ENCODE peak calls at places on chromosomes 2 and 18, in four cellular contexts. Y is neuronal stem cell, A is neural progenitor cell, T is astrocyte. B is an unnamed sample.
A peak's percentile ranks its signal among the peaks of the same experiment; 100 is the strongest.

GRCh38 chr2:15561574-15562344 is 625 bp upstream of the NBAS start:
- DNase-seq in Y (no peak), A (peak; percentile 47), T (peak; percentile 80), B (no peak)

GRCh38 chr2:20067992-20068727 is 16.7 kb upstream of the LAPTM4A start:
- DNase-seq in Y (no peak), A (no peak), T (peak; percentile 96), B (no peak)

GRCh38 chr18:10153924-10154635 is 240.3 kb downstream of the VAPA start:
- DNase-seq in Y (no peak), A (no peak), T (no peak), B (no peak)

GRCh38 chr2:148616696-148617095 is 27.9 kb upstream of the EPC2 start:
- DNase-seq in Y (no peak), A (no peak), T (no peak), B (no peak)

GRCh38 chr18:75106746-75107145 is 102.2 kb downstream of the PTGR3 start:
- DNase-seq in Y (no peak), A (no peak), T (no peak), B (no peak)

GRCh38 chr2:213227458-213227857 is 56.8 kb upstream of the SPAG16 start:
- DNase-seq in Y (no peak), A (no peak), T (peak; percentile 14), B (no peak)

GRCh38 chr2:168853471-168853870 is 36.8 kb downstream of the SPC25 start:
- DNase-seq in Y (no peak), A (no peak), T (no peak), B (no peak)

GRCh38 chr18:75276813-75277628 is 66.4 kb downstream of the TSHZ1 start:
- DNase-seq in Y (no peak), A (no peak), T (peak; percentile 76), B (no peak)

GRCh38 chr2:96527052-96527964 is 9.2 kb upstream of the ARID5A start:
- DNase-seq in Y (peak; percentile 23), A (peak; percentile 76), T (no peak), B (no peak)

GRCh38 chr2:240605867-240606743 is 19.2 kb upstream of the GPR35 start:
- DNase-seq in Y (no peak), A (no peak), T (no peak), B (no peak)

GRCh38 chr2:54371461-54372065 is 84.6 kb upstream of the SPTBN1 start:
- DNase-seq in Y (no peak), A (no peak), T (no peak), B (no peak)

GRCh38 chr2:63893163-63893562 is 51.5 kb downstream of the UGP2 start:
- DNase-seq in Y (no peak), A (no peak), T (no peak), B (no peak)

GRCh38 chr2:187266147-187266546 is 181.9 kb downstream of the CALCRL start:
- DNase-seq in Y (no peak), A (no peak), T (no peak), B (no peak)

GRCh38 chr2:112867701-112868631 is 31.4 kb upstream of the IL1B start:
- DNase-seq in Y (no peak), A (no peak), T (no peak), B (no peak)

GRCh38 chr2:71937401-71937800 is 210.3 kb downstream of the CYP26B1 start:
- DNase-seq in Y (no peak), A (no peak), T (peak; percentile 34), B (no peak)

GRCh38 chr18:9810994-9811393 is 74.8 kb upstream of the TXNDC2 start:
- DNase-seq in Y (no peak), A (peak; percentile 41), T (no peak), B (no peak)

GRCh38 chr2:192194065-192194865 is 468 bp downstream of the TMEFF2 start:
- DNase-seq in Y (peak; percentile 14), A (no peak), T (peak; percentile 22), B (no peak)

GRCh38 chr2:30802611-30803010 is 4.6 kb downstream of the CAPN13 start:
- DNase-seq in Y (no peak), A (no peak), T (no peak), B (no peak)
- H3K9ac ChIP-seq in Y (no peak overlapping the region), A (no peak overlapping the region), T (no peak overlapping the region), B (no peak overlapping the region)

GRCh38 chr18:5058768-5059539 is 138.1 kb downstream of the AKAIN1 start:
- DNase-seq in Y (no peak), A (no peak), T (no peak), B (no peak)

GRCh38 chr18:5064846-5065245 is 132.2 kb downstream of the AKAIN1 start:
- DNase-seq in Y (no peak), A (no peak), T (no peak), B (peak; percentile 59)

GRCh38 chr18:5060543-5060942 is 136.5 kb downstream of the AKAIN1 start:
- DNase-seq in Y (no peak), A (no peak), T (no peak), B (no peak)

GRCh38 chr18:5059540-5060032 is 137.5 kb downstream of the AKAIN1 start:
- DNase-seq in Y (no peak), A (no peak), T (no peak), B (no peak)

GRCh38 chr18:5061785-5062184 is 135.3 kb downstream of the AKAIN1 start:
- DNase-seq in Y (no peak), A (no peak), T (no peak), B (no peak)
- H3K9ac ChIP-seq in Y (no peak overlapping the region), A (no peak overlapping the region), T (no peak overlapping the region), B (no peak overlapping the region)

GRCh38 chr2:9166579-9167392 is 39.8 kb upstream of the ASAP2 start:
- DNase-seq in Y (no peak), A (no peak), T (no peak), B (no peak)
- H3K9ac ChIP-seq in Y (no peak overlapping the region), A (no peak overlapping the region), T (no peak overlapping the region), B (no peak overlapping the region)

DNA sequence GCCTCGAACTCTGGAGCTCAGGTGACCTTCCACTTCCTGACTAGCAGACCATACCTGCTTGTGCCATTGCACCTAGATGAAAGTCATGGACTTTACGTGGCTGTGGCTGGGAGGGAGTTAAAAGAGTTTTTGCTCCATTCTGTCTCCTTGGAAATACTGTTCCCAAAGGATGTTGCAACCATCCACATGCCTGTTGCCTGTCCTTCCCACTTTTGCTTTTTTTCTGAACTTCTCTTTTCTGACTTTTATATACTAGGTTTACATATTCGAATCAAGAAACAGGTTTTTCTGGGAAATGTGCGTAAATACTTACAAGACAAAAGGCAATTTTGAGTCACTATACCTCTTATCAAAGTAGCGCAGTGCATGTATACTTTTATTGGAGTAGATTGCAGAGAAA is 244.8 kb downstream of the PRKCE start:
- DNase-seq in Y (no peak), A (no peak), T (no peak), B (no peak)
- H3K9ac ChIP-seq in Y (no peak overlapping the region), A (no peak overlapping the region), T (no peak overlapping the region), B (no peak overlapping the region)

GRCh38 chr2:201073071-201073470 is 1.3 kb downstream of the NDUFB3 start:
- DNase-seq in Y (no peak), A (no peak), T (no peak), B (no peak)
- H3K9ac ChIP-seq in Y (no peak overlapping the region), A (no peak overlapping the region), T (no peak overlapping the region), B (peak overlapping the region; percentile 96)

DNA sequence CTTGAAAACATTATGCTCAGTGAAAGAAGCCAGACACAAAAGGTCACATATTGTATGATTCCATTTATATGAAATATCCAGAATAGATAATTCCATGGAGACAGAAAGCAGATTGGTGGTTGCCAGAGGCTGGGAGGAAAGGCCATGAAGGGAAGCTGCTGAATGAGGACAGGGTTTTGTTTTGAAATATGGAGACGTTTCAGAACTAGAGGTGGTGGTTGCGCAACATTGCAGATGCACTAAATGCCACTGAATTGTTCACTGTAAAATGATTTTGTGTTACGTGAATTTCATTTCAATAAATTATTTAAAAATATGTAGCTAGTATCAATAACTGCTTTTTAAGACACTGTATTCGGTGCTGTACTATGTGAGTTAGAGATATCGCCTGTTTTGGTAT is 101.7 kb upstream of the ZNF236 start:
- DNase-seq in Y (no peak), A (no peak), T (no peak), B (no peak)
- H3K9ac ChIP-seq in Y (no peak overlapping the region), A (no peak overlapping the region), T (no peak overlapping the region), B (no peak overlapping the region)

GRCh38 chr2:166994588-166995336 is 106.5 kb downstream of the XIRP2 start:
- DNase-seq in Y (no peak), A (no peak), T (no peak), B (no peak)
- H3K9ac ChIP-seq in Y (no peak overlapping the region), A (no peak overlapping the region), T (no peak overlapping the region), B (no peak overlapping the region)

B was measured in SK-N-MC.